ENCODE peak calls at places on chromosomes 13 and 19, in ten cellular contexts. B is thoracic aorta; M is NCI-H2107; R is mesenteric fat pad; W is M059J; X is tibial nerve; S is stimulated activated CD8-positive, alpha-beta memory T cell treated with anti-CD3 and anti-CD28 coated beads, Interleukin-2, amount 100 ng/mL, for 1 hour; U is T-helper 2 cell; L is GM03348; F is germinal center. C is an unnamed sample.

GRCh38 chr13:100156786-100157185 is 67.9 kb downstream of the PCCA start:
- DNase-seq in X (no peak), L (peak; percentile 11), R (no peak), F (no peak), U (no peak), W (peak; percentile 79), S (no peak), B (no peak), M (no peak), C (no peak)

GRCh38 chr19:4256563-4256962 is 9.7 kb downstream of the YJU2 start:
- DNase-seq in U (no peak), L (no peak), R (no peak), W (no peak), M (no peak), X (no peak), S (no peak), F (no peak), B (no peak), C (no peak)

GRCh38 chr19:37719111-37719926 is at the start of gene ZNF607:
- DNase-seq in F (peak; percentile 94), U (peak; percentile 53), L (peak; percentile 99), S (peak; percentile 71), M (peak; percentile 91), W (peak; percentile 85), R (peak; percentile 95), X (peak; percentile 57), B (peak; percentile 33), C (peak; percentile 97)

GRCh38 chr19:6318772-6319171 is 14.6 kb downstream of the ACER1 start:
- DNase-seq in W (peak; percentile 56), M (no peak), U (no peak), R (no peak), F (no peak), B (no peak), X (no peak), S (no peak), L (no peak), C (no peak)

GRCh38 chr19:50906217-50906616 is 5.0 kb downstream of the KLK4 start:
- DNase-seq in B (no peak), L (no peak), W (no peak), U (no peak), S (peak; percentile 12), R (no peak), M (no peak), F (peak; percentile 49), X (no peak), C (no peak)

GRCh38 chr13:46603165-46603603 is 50.2 kb downstream of the LRCH1 start:
- DNase-seq in L (no peak), U (no peak), W (no peak), F (no peak), B (no peak), R (no peak), S (no peak), X (no peak), M (no peak), C (no peak)

GRCh38 chr19:52473655-52474350 is 20.4 kb downstream of the ZNF578 start:
- DNase-seq in X (no peak), S (no peak), M (no peak), B (no peak), R (no peak), F (no peak), W (no peak), L (no peak), U (no peak), C (no peak)

GRCh38 chr13:27038323-27038722 is 133.3 kb downstream of the USP12 start:
- DNase-seq in F (no peak), W (peak; percentile 83), M (no peak), R (no peak), L (peak; percentile 80), S (no peak), U (no peak), X (no peak), B (no peak), C (no peak)

C was measured in vagina.